ENCODE peak calls at places on chromosome 1, in five cellular contexts. R is OCI-LY7, V is left ventricle myocardium inferior, Z is brain microvascular endothelial cell, M is lower lobe of right lung. X is an unnamed sample.

GRCh38 chr1:153733970-153734369 is 6.1 kb downstream of the INTS3 start:
- DNase-seq in R (no peak), V (no peak), Z (no peak), M (no peak), X (no peak)

GRCh38 chr1:223378754-223379153 is 14.5 kb upstream of the CCDC185 start:
- DNase-seq in R (no peak), V (no peak), Z (no peak), M (no peak), X (no peak)

GRCh38 chr1:43766086-43766784 is 58.9 kb downstream of the ST3GAL3 start:
- DNase-seq in R (no peak), V (no peak), Z (no peak), M (peak), X (no peak)

GRCh38 chr1:80384037-80384830 is 1377.7 kb upstream of the ADGRL4 start:
- DNase-seq in R (no peak), V (no peak), Z (peak), M (no peak), X (no peak)

GRCh38 chr1:12177999-12178441 is 11.2 kb downstream of the TNFRSF1B start:
- DNase-seq in R (no peak), V (peak), Z (peak), M (peak), X (no peak)

GRCh38 chr1:56797079-56797685 is 22.0 kb downstream of the FYB2 start:
- DNase-seq in R (no peak), V (peak), Z (no peak), M (no peak), X (no peak)

GRCh38 chr1:77546890-77547289 is 135.6 kb downstream of the ZZZ3 start:
- DNase-seq in R (no peak), V (no peak), Z (no peak), M (no peak), X (no peak)

GRCh38 chr1:2544875-2545638 is 11.1 kb upstream of the TNFRSF14 start:
- DNase-seq in R (no peak), V (no peak), Z (no peak), M (no peak), X (peak)

GRCh38 chr1:15835205-15835740 is 12.2 kb upstream of the SPEN start:
- DNase-seq in R (no peak), V (no peak), Z (no peak), M (no peak), X (no peak)

GRCh38 chr1:153494976-153495535 is 34.6 kb upstream of the S100A7 start:
- DNase-seq in R (peak), V (peak), Z (peak), M (peak), X (peak)

GRCh38 chr1:172108494-172108893 is 267.2 kb downstream of the DNM3 start:
- DNase-seq in R (no peak), V (no peak), Z (no peak), M (no peak), X (no peak)

GRCh38 chr1:57770772-57771171 is 346.9 kb upstream of the DAB1 start:
- DNase-seq in R (peak), V (no peak), Z (no peak), M (no peak), X (peak)

GRCh38 chr1:205748398-205749093 is 1.4 kb downstream of the NUCKS1 start:
- DNase-seq in R (peak), V (no peak), Z (peak), M (no peak), X (peak)

GRCh38 chr1:8510041-8510823 is 192.3 kb downstream of the SLC45A1 start:
- DNase-seq in R (peak), V (no peak), Z (peak), M (no peak), X (no peak)

GRCh38 chr1:8506447-8506846 is 188.5 kb downstream of the SLC45A1 start:
- DNase-seq in R (no peak), V (no peak), Z (no peak), M (no peak), X (no peak)

GRCh38 chr1:8506995-8507615 is 189.2 kb downstream of the SLC45A1 start:
- DNase-seq in R (no peak), V (no peak), Z (no peak), M (no peak), X (no peak)

GRCh38 chr1:8512504-8512903 is 194.6 kb downstream of the SLC45A1 start:
- DNase-seq in R (no peak), V (no peak), Z (no peak), M (no peak), X (no peak)

GRCh38 chr1:8509579-8509978 is 191.7 kb downstream of the SLC45A1 start:
- DNase-seq in R (no peak), V (no peak), Z (no peak), M (no peak), X (no peak)
- H3K4me3 ChIP-seq in R (peak), V (no peak), Z (no peak), M (no peak), X (no peak)

GRCh38 chr1:88079036-88079435 is 605.0 kb upstream of the PKN2 start:
- DNase-seq in R (no peak), V (no peak), Z (no peak), M (no peak), X (no peak)
- TF ChIP-seq CTCF in R (peak), V (peak), Z (peak), M (no peak), X (no peak)

DNA sequence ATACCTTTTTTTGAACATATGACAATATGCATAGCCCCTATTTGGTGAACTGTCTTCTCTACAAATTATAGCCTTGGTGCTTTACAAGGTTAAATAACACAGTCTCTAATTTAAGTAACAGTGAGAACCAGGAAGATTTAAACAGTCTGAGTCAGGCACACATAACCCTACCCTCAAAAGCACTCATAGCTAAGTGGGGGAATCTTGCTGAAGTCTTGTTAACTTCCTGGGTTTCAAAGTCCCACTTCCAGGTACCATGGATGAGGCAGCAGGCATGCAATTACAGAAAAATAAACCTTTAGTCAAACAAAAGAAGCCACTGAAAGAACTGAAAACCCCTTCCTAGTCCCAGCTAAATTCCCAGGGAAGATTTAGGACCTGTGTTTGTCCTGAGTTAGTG is 147.6 kb downstream of the PBX1 start:
- DNase-seq in R (no peak), V (no peak), Z (no peak), M (no peak), X (no peak)
- H3K4me3 ChIP-seq in R (no peak), V (no peak), Z (no peak), M (no peak), X (no peak)

DNA sequence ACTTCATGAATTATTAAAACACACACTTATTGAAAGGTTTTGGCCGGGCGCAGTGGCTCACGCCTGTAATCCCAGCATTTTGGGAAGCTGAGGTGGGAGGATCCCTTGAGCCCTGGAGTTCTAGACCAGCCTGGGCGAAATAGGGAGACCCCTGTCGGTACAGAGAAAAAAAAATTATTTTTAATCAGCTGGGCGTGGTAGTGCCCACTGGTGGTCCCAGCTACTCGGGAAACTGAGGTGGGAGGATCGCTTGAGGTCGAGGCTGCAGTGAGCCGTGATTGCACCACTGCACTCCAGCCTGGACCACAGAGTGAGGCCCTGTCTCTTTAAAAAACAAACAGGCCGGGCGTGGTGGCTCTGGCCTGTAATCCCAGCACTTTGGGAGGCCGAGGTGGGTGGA is 1.7 kb downstream of the GABPB2 start:
- DNase-seq in R (peak), V (no peak), Z (no peak), M (no peak), X (no peak)
- TF ChIP-seq CTCF in R (peak), V (no peak), Z (peak), M (no peak), X (no peak)

GRCh38 chr1:39295901-39296300 is 91.4 kb downstream of the MACF1 start:
- DNase-seq in R (no peak), V (no peak), Z (no peak), M (no peak), X (no peak)
- H3K4me3 ChIP-seq in R (no peak), V (no peak), Z (no peak), M (no peak), X (no peak)

GRCh38 chr1:234752927-234753326 is 142.9 kb upstream of the IRF2BP2 start:
- DNase-seq in R (no peak), V (no peak), Z (no peak), M (no peak), X (no peak)
- TF ChIP-seq CTCF in R (no peak), V (no peak), Z (no peak), M (no peak), X (no peak)

DNA sequence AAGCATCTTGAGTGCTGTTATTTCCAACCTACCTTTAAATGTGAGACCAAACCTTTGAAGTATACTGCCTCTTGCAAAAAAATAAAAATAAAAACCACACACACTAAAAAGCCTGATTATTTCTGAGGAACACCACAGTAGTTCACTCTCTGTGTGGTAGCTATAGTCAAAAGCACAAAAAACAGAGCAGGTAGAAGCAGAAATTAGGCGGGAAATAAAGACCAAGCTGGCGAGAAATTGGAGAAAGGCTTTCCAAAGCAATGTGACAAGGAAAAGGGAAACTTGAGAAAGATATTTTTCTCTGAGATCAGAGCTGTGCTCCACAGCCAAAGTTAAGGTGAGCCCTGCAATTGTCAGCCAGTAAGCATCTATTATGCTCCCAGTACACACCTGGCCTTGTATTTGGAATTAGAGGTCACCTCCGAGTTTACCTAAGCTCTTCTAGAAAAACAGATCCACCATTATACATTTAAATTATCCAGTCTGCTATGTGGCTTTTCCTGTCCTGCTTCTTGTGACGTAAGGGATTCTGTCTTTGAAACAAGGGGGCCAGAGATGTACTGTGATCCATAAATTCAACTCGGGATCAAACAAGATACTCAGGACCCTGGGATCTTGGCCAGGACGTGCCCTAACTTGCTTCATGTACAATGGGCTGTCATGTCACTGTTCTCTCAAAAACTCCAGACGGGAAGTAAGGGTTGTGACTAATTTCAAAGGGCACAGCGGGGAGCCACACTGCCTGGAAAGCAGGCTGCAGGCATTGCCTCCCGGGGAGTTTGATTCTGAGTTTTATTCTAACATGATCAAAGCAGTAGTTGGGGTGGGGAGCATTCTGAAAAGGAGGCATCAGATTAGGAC is 39.8 kb upstream of the RAB4A start:
- DNase-seq in R (no peak), V (no peak), Z (peak), M (no peak), X (no peak)
- H3K4me3 ChIP-seq in R (no peak), V (no peak), Z (no peak), M (no peak), X (no peak)

GRCh38 chr1:201374376-201374775 is 3.1 kb downstream of the TNNT2 start:
- DNase-seq in R (no peak), V (no peak), Z (no peak), M (no peak), X (no peak)

GRCh38 chr1:201376107-201376463 is 1.4 kb downstream of the TNNT2 start:
- DNase-seq in R (no peak), V (no peak), Z (no peak), M (no peak), X (no peak)

GRCh38 chr1:201376464-201377374 is 761 bp downstream of the TNNT2 start:
- DNase-seq in R (peak), V (no peak), Z (peak), M (no peak), X (peak)

GRCh38 chr1:201377611-201378092 is at the start of gene TNNT2:
- DNase-seq in R (no peak), V (peak), Z (no peak), M (no peak), X (no peak)

GRCh38 chr1:201375169-201375568 is 2.3 kb downstream of the TNNT2 start:
- DNase-seq in R (no peak), V (no peak), Z (no peak), M (no peak), X (no peak)
- TF ChIP-seq CTCF in R (no peak), V (peak), Z (peak), M (no peak), X (no peak)

GRCh38 chr1:165871311-165872067 is 44.1 kb downstream of the UCK2 start:
- DNase-seq in R (peak), V (peak), Z (peak), M (peak), X (peak)
- H3K4me3 ChIP-seq in R (no peak), V (no peak), Z (no peak), M (no peak), X (no peak)